ENCODE peak calls at places on chromosomes 6 and 20, in five cellular contexts. M is Caki2, X is NCI-H1417 treated with DMSO at 0.1 percent for 48 hours, U is NCI-H1092, H is RWPE1. B is an unnamed sample.

GRCh38 chr6:138001750-138002349 is 105.4 kb downstream of the PERP start:
- DNase-seq in M (peak), X (no peak), U (peak), H (peak), B (peak)

GRCh38 chr6:135853227-135853626 is 1.7 kb downstream of the PDE7B start:
- DNase-seq in M (no peak), X (no peak), U (no peak), H (no peak), B (no peak)

GRCh38 chr20:2301164-2301622 is 5.4 kb downstream of the TGM3 start:
- DNase-seq in M (peak), X (no peak), U (no peak), H (no peak), B (peak)

GRCh38 chr6:163324928-163325784 is 89.4 kb upstream of the QKI start:
- DNase-seq in M (no peak), X (no peak), U (no peak), H (no peak), B (no peak)

GRCh38 chr6:5584072-5584471 is 322.8 kb downstream of the FARS2 start:
- DNase-seq in M (no peak), X (no peak), U (no peak), H (no peak), B (no peak)

GRCh38 chr20:24948939-24949679 is at the start of gene CST7:
- DNase-seq in M (no peak), X (no peak), U (no peak), H (no peak), B (no peak)

GRCh38 chr6:162443101-162443500 is 284.5 kb downstream of the PRKN start:
- DNase-seq in M (peak), X (no peak), U (no peak), H (peak), B (no peak)

GRCh38 chr6:79544299-79544927 is 7.2 kb upstream of the LCA5 start:
- DNase-seq in M (peak), X (no peak), U (no peak), H (no peak), B (no peak)

GRCh38 chr20:34971038-34971872 is 15.6 kb downstream of the MYH7B start:
- DNase-seq in M (no peak), X (no peak), U (no peak), H (no peak), B (no peak)

GRCh38 chr6:130603391-130603790 is 223.8 kb upstream of the SMLR1 start:
- DNase-seq in M (no peak), X (no peak), U (no peak), H (no peak), B (no peak)

GRCh38 chr6:47653706-47654105 is 44.7 kb upstream of the ADGRF4 start:
- DNase-seq in M (no peak), X (no peak), U (no peak), H (no peak), B (no peak)

GRCh38 chr6:119170427-119171407 is 92.3 kb upstream of the FAM184A start:
- DNase-seq in M (no peak), X (no peak), U (no peak), H (no peak), B (no peak)

GRCh38 chr20:16020971-16021370 is 552.3 kb downstream of the KIF16B start:
- DNase-seq in M (peak), X (no peak), U (no peak), H (peak), B (no peak)

GRCh38 chr6:154039231-154039842 is at the start of gene OPRM1:
- DNase-seq in M (peak), X (no peak), U (no peak), H (peak), B (no peak)

GRCh38 chr6:617485-618100 is 39.3 kb downstream of the HUS1B start:
- DNase-seq in M (no peak), X (no peak), U (no peak), H (peak), B (no peak)

GRCh38 chr6:166572370-166573261 is 13.9 kb downstream of the RAMACL start:
- DNase-seq in M (no peak), X (no peak), U (no peak), H (no peak), B (no peak)

GRCh38 chr20:51985013-51985415 is 182.7 kb upstream of the SALL4 start:
- DNase-seq in M (peak), X (no peak), U (no peak), H (peak), B (no peak)

GRCh38 chr6:128519931-128520435 is 416 bp downstream of the PTPRK start:
- DNase-seq in M (no peak), X (no peak), U (no peak), H (no peak), B (no peak)

GRCh38 chr6:130958468-130958867 is 104.6 kb downstream of the EPB41L2 start:
- DNase-seq in M (no peak), X (no peak), U (no peak), H (no peak), B (no peak)

GRCh38 chr20:22802296-22802695 is 217.9 kb upstream of the FOXA2 start:
- DNase-seq in M (no peak), X (no peak), U (no peak), H (peak), B (no peak)

GRCh38 chr6:155599571-155599970 is 143.9 kb upstream of the NOX3 start:
- DNase-seq in M (no peak), X (no peak), U (no peak), H (no peak), B (no peak)

GRCh38 chr6:66865771-66866170 is 1158.7 kb upstream of the EYS start:
- DNase-seq in M (peak), X (no peak), U (no peak), H (no peak), B (no peak)

B was measured in B cell.